ENCODE peak calls at places on chromosome 13, in four cellular contexts. One of them, this sample, is unnamed.

GRCh38 chr13:44470623-44471562 is 97.3 kb downstream of the SERP2 start:
- DNase-seq in spleen: no peak
- DNase-seq in fibroblast of villous mesenchyme: peak
- DNase-seq in heart left ventricle: no peak
- DNase-seq in this sample: no peak

GRCh38 chr13:36395280-36395679 is 37.0 kb upstream of the CCNA1 start:
- DNase-seq in spleen: no peak
- DNase-seq in heart left ventricle: no peak
- DNase-seq in fibroblast of villous mesenchyme: peak
- DNase-seq in this sample: peak

GRCh38 chr13:28476919-28477708 is 17.8 kb downstream of the FLT1 start:
- DNase-seq in spleen: no peak
- DNase-seq in heart left ventricle: no peak
- DNase-seq in fibroblast of villous mesenchyme: peak
- DNase-seq in this sample: no peak

GRCh38 chr13:75050419-75051066 is 431.4 kb downstream of the TBC1D4 start:
- DNase-seq in heart left ventricle: no peak
- DNase-seq in spleen: no peak
- DNase-seq in fibroblast of villous mesenchyme: peak
- DNase-seq in this sample: peak

GRCh38 chr13:41668130-41668757 is 210.9 kb downstream of the RGCC start:
- DNase-seq in spleen: no peak
- DNase-seq in heart left ventricle: peak
- DNase-seq in fibroblast of villous mesenchyme: peak
- DNase-seq in this sample: peak

GRCh38 chr13:107838592-107839161 is 376.7 kb downstream of the LIG4 start:
- DNase-seq in spleen: no peak
- DNase-seq in fibroblast of villous mesenchyme: no peak
- DNase-seq in heart left ventricle: no peak
- DNase-seq in this sample: no peak

GRCh38 chr13:93559718-93560117 is 333.1 kb downstream of the GPC6 start:
- DNase-seq in spleen: no peak
- DNase-seq in heart left ventricle: no peak
- DNase-seq in fibroblast of villous mesenchyme: peak
- DNase-seq in this sample: no peak

GRCh38 chr13:44278164-44278563 is 95.5 kb upstream of the SERP2 start:
- DNase-seq in spleen: no peak
- DNase-seq in fibroblast of villous mesenchyme: no peak
- DNase-seq in heart left ventricle: no peak
- DNase-seq in this sample: no peak

GRCh38 chr13:100235311-100235901 is 146.5 kb downstream of the PCCA start:
- DNase-seq in heart left ventricle: no peak
- DNase-seq in fibroblast of villous mesenchyme: peak
- DNase-seq in spleen: no peak
- DNase-seq in this sample: peak

GRCh38 chr13:97282705-97283104 is 60.6 kb downstream of the MBNL2 start:
- DNase-seq in heart left ventricle: no peak
- DNase-seq in fibroblast of villous mesenchyme: no peak
- DNase-seq in spleen: no peak
- DNase-seq in this sample: no peak

GRCh38 chr13:81610613-81611012 is 1269.7 kb upstream of the SPRY2 start:
- DNase-seq in heart left ventricle: no peak
- DNase-seq in spleen: no peak
- DNase-seq in fibroblast of villous mesenchyme: no peak
- DNase-seq in this sample: no peak

GRCh38 chr13:23806874-23807522 is 82.2 kb downstream of the MIPEP start:
- DNase-seq in fibroblast of villous mesenchyme: no peak
- DNase-seq in heart left ventricle: no peak
- DNase-seq in spleen: no peak
- DNase-seq in this sample: no peak

GRCh38 chr13:90201198-90201597 is 1146.3 kb upstream of the MIR17HG start:
- DNase-seq in heart left ventricle: peak
- DNase-seq in fibroblast of villous mesenchyme: peak
- DNase-seq in spleen: no peak
- DNase-seq in this sample: no peak

GRCh38 chr13:97125051-97125809 is 96.9 kb upstream of the MBNL2 start:
- DNase-seq in fibroblast of villous mesenchyme: peak
- DNase-seq in heart left ventricle: peak
- DNase-seq in spleen: no peak
- DNase-seq in this sample: no peak

GRCh38 chr13:85565652-85566051 is 233.6 kb downstream of the SLITRK6 start:
- DNase-seq in spleen: no peak
- DNase-seq in fibroblast of villous mesenchyme: no peak
- DNase-seq in heart left ventricle: no peak
- DNase-seq in this sample: no peak

GRCh38 chr13:83057119-83057518 is 825.2 kb downstream of the SLITRK1 start:
- DNase-seq in fibroblast of villous mesenchyme: no peak
- DNase-seq in heart left ventricle: no peak
- DNase-seq in spleen: no peak
- DNase-seq in this sample: no peak

GRCh38 chr13:59236979-59237378 is 926.7 kb downstream of the DIAPH3 start:
- DNase-seq in spleen: no peak
- DNase-seq in heart left ventricle: no peak
- DNase-seq in fibroblast of villous mesenchyme: no peak
- DNase-seq in this sample: no peak

GRCh38 chr13:77729502-77730221 is 32.2 kb downstream of the SLAIN1 start:
- DNase-seq in spleen: no peak
- DNase-seq in heart left ventricle: no peak
- DNase-seq in fibroblast of villous mesenchyme: no peak
- DNase-seq in this sample: no peak

GRCh38 chr13:39317284-39317683 is 279.0 kb downstream of the NHLRC3 start:
- DNase-seq in fibroblast of villous mesenchyme: peak
- DNase-seq in spleen: no peak
- DNase-seq in heart left ventricle: peak
- DNase-seq in this sample: no peak

GRCh38 chr13:73223372-73223781 is 164.6 kb downstream of the KLF5 start:
- DNase-seq in fibroblast of villous mesenchyme: peak
- DNase-seq in heart left ventricle: no peak
- DNase-seq in spleen: no peak
- DNase-seq in this sample: no peak

GRCh38 chr13:113555141-113555540 is 29.4 kb upstream of the TFDP1 start:
- DNase-seq in spleen: peak
- DNase-seq in heart left ventricle: no peak
- DNase-seq in fibroblast of villous mesenchyme: no peak
- DNase-seq in this sample: no peak

GRCh38 chr13:99895999-99896695 is 75.4 kb downstream of the ZIC5 start:
- DNase-seq in spleen: no peak
- DNase-seq in fibroblast of villous mesenchyme: no peak
- DNase-seq in heart left ventricle: no peak
- DNase-seq in this sample: no peak

GRCh38 chr13:99816321-99816720 is 155.2 kb downstream of the ZIC5 start:
- DNase-seq in fibroblast of villous mesenchyme: no peak
- DNase-seq in heart left ventricle: no peak
- DNase-seq in spleen: no peak
- DNase-seq in this sample: no peak

GRCh38 chr13:91922969-91923592 is 524.7 kb downstream of the GPC5 start:
- DNase-seq in fibroblast of villous mesenchyme: no peak
- DNase-seq in heart left ventricle: no peak
- DNase-seq in spleen: no peak
- DNase-seq in this sample: no peak

GRCh38 chr13:44004881-44005280 is 125.2 kb downstream of the LACC1 start:
- DNase-seq in spleen: no peak
- DNase-seq in heart left ventricle: no peak
- DNase-seq in fibroblast of villous mesenchyme: peak
- DNase-seq in this sample: peak

GRCh38 chr13:87331178-87331577 is 340.0 kb upstream of the SLITRK5 start:
- DNase-seq in heart left ventricle: peak
- DNase-seq in spleen: no peak
- DNase-seq in fibroblast of villous mesenchyme: no peak
- DNase-seq in this sample: no peak

GRCh38 chr13:46341112-46341711 is 45.8 kb downstream of the RUBCNL start:
- DNase-seq in fibroblast of villous mesenchyme: no peak
- DNase-seq in spleen: no peak
- DNase-seq in heart left ventricle: no peak
- DNase-seq in this sample: no peak

GRCh38 chr13:20270163-20270865 is 38.2 kb upstream of the GJB6 start:
- DNase-seq in heart left ventricle: no peak
- DNase-seq in spleen: no peak
- DNase-seq in fibroblast of villous mesenchyme: no peak
- DNase-seq in this sample: no peak

GRCh38 chr13:20271441-20271840 is 39.3 kb upstream of the GJB6 start:
- DNase-seq in spleen: no peak
- DNase-seq in heart left ventricle: no peak
- DNase-seq in fibroblast of villous mesenchyme: no peak
- DNase-seq in this sample: no peak

GRCh38 chr13:20272104-20272503 is 40.0 kb upstream of the GJB6 start:
- DNase-seq in fibroblast of villous mesenchyme: no peak
- DNase-seq in heart left ventricle: no peak
- DNase-seq in spleen: no peak
- DNase-seq in this sample: no peak

GRCh38 chr13:20274466-20274865 is 42.3 kb upstream of the GJB6 start:
- DNase-seq in fibroblast of villous mesenchyme: no peak
- DNase-seq in heart left ventricle: no peak
- DNase-seq in spleen: no peak
- DNase-seq in this sample: no peak

DNA sequence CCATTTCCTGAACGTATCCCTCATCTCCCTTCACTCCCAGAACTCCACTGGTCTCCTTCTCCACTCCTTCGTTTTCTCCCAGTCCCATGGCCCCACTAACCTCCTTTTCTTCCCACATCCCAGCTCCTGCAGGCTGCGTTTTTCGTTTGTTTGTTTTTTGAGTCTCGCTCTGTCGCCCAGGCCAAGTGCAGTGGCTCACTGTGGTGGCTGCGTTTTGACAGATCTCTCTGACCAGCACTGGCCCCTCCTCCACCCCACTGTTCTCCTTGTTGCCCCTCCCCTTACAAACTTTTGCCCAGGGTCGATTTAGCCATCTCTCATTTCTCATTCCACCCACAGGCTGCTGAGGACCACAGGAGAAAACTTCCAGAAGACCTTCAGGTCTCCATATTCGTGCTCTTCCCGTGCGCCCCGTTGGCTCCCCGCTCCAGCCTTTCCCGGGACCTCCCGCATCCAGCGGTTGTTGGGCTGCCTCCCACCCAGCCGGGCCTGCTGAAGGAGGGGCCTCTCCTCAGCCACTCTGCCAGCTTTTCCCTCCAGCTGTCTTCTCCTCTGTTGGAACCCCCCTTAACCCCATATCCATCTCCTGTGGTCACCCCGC is 40.6 kb upstream of the GJB6 start:
- DNase-seq in fibroblast of villous mesenchyme: no peak
- DNase-seq in heart left ventricle: no peak
- DNase-seq in spleen: no peak
- DNase-seq in this sample: no peak
- H3K4me3 ChIP-seq in fibroblast of villous mesenchyme: no peak
- H3K4me3 ChIP-seq in heart left ventricle: no peak
- H3K4me3 ChIP-seq in spleen: no peak
- H3K4me3 ChIP-seq in this sample: no peak

DNA sequence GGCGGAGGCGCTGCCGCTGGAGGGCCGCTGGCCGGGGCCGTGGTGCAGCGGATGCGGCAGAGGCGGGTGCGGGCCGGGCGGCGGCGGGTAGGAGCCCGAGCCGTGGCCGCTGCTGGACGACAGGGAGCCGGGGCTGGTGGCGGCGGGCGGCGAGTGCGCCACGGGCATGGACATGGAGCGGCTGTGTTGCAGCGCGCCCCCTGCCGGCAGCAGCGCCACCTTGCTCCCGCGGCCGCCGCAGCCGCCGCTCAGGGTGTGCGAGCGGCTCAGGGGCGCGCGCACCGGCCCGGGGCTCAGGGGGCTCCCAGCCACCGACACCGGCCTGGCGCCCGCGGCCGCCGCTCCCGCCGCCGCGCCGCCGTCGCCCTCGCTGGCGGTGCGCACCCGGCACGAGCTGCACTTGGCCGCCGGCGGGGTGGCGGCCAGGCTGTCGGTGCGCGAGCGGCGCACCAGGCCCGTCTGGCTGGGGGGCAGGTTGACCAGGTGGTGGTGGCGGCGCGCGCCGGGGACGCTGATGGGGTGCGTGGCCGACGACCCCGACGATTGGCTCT is 1.7 kb downstream of the IRS2 start:
- DNase-seq in fibroblast of villous mesenchyme: peak
- DNase-seq in spleen: peak
- DNase-seq in heart left ventricle: peak
- DNase-seq in this sample: no peak
- TF ChIP-seq CTCF in fibroblast of villous mesenchyme: peak
- TF ChIP-seq CTCF in spleen: peak
- TF ChIP-seq CTCF in heart left ventricle: no peak
- TF ChIP-seq CTCF in this sample: peak

GRCh38 chr13:112525306-112525945 is 62.5 kb downstream of the TUBGCP3 start:
- DNase-seq in heart left ventricle: no peak
- DNase-seq in spleen: no peak
- DNase-seq in fibroblast of villous mesenchyme: no peak
- DNase-seq in this sample: no peak
- H3K4me3 ChIP-seq in heart left ventricle: no peak
- H3K4me3 ChIP-seq in spleen: no peak
- H3K4me3 ChIP-seq in fibroblast of villous mesenchyme: no peak
- H3K4me3 ChIP-seq in this sample: no peak

GRCh38 chr13:42836930-42837329 is 55.5 kb downstream of the FAM216B start:
- DNase-seq in fibroblast of villous mesenchyme: peak
- DNase-seq in spleen: no peak
- DNase-seq in heart left ventricle: no peak
- DNase-seq in this sample: no peak
- TF ChIP-seq CTCF in fibroblast of villous mesenchyme: peak
- TF ChIP-seq CTCF in spleen: no peak
- TF ChIP-seq CTCF in heart left ventricle: peak
- TF ChIP-seq CTCF in this sample: peak

DNA sequence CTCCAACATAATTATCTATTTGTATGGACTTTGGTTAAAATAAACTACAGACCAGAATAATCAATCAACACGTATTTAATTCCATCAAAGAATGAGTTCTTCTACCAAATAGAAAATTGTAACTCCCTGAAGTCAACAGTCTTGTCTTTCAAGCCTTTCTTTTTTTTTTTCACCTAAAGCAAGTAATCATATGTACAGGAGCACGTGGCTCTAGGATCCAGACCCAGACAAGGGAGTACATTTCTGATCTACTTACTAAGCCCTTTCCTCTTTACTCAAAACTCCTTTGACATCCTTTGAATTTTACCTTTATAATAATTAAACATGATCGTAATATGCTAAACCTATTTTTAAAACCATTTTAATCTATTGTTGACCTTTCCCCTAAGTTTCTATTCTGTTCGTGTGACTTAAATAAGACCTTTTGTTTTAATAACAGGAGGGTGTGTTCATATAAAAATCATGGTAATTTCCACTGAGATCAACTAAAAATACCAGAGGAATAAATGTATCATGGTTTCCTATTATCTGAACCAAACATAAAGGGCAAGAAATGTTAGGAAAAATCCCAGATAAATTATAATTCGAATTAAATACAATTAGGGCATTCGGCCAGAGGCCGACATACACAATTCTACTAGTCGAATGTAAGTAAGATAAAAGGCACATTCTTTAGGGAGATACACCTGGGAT is 1.7 kb downstream of the SLC7A1 start:
- DNase-seq in heart left ventricle: no peak
- DNase-seq in fibroblast of villous mesenchyme: no peak
- DNase-seq in spleen: no peak
- DNase-seq in this sample: no peak
- H3K4me3 ChIP-seq in heart left ventricle: no peak
- H3K4me3 ChIP-seq in fibroblast of villous mesenchyme: peak
- H3K4me3 ChIP-seq in spleen: peak
- H3K4me3 ChIP-seq in this sample: peak

DNA sequence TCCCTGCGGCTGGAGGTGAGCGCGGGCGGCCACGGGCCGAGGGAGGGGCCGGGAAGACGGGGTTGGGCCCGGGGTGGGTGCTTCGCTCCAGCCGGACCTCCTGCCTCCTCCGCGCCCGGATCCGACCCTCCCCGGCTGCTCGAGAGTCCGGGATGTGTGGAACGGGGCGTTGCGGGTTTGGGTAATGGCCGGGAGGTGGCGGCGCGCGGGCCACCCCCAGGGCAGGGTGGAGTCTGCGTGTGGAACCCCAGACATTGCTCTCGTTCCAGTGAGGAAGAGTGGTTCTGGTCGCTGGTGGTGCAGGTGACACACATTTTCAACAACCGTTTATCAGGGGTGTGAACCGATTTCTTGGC is 38.8 kb downstream of the ARHGEF7 start:
- DNase-seq in spleen: no peak
- DNase-seq in fibroblast of villous mesenchyme: peak
- DNase-seq in heart left ventricle: no peak
- DNase-seq in this sample: no peak
- TF ChIP-seq CTCF in spleen: peak
- TF ChIP-seq CTCF in fibroblast of villous mesenchyme: peak
- TF ChIP-seq CTCF in heart left ventricle: peak
- TF ChIP-seq CTCF in this sample: no peak